ENCODE peak calls at places on chromosomes 6 and 20, in seven cellular contexts. D is globus pallidus; U is NCI-H2029; O is trophoblast cell; K is activated T-helper 9 cell treated with anti-CD3 and anti-CD28 coated beads, Interleukin-2, amount 50 U/mL, for 16 hours; V is nephron progenitor cell; F is heart right ventricle. Q is an unnamed sample.

GRCh38 chr6:70270287-70271005 is 32.4 kb downstream of the COL9A1 start:
- DNase-seq in F (no peak), K (no peak), V (peak), U (no peak), O (no peak), D (no peak), Q (no peak)

GRCh38 chr6:109610555-109610954 is 80.4 kb downstream of the AK9 start:
- DNase-seq in D (no peak), V (no peak), U (no peak), F (no peak), K (no peak), O (no peak), Q (no peak)

GRCh38 chr20:36439040-36439730 is 102.1 kb upstream of the MYL9 start:
- DNase-seq in V (peak), D (peak), F (peak), K (peak), U (peak), O (peak), Q (peak)

GRCh38 chr20:8139899-8140298 is 7.8 kb downstream of the PLCB1 start:
- DNase-seq in V (no peak), U (no peak), O (no peak), D (no peak), F (no peak), K (no peak), Q (no peak)

GRCh38 chr20:45341939-45342862 is 6.0 kb downstream of the SDC4 start:
- DNase-seq in K (no peak), U (peak), O (peak), D (peak), V (peak), F (peak), Q (no peak)

GRCh38 chr6:10578718-10579117 is 57.6 kb downstream of the GCNT2 start:
- DNase-seq in V (no peak), O (no peak), K (no peak), F (no peak), D (no peak), U (no peak), Q (no peak)

GRCh38 chr6:26233608-26234420 is 131.2 kb upstream of the BTN3A2 start:
- DNase-seq in V (no peak), F (peak), O (peak), U (no peak), K (no peak), D (peak), Q (peak)

GRCh38 chr6:84093405-84094049 is 60.0 kb downstream of the MRAP2 start:
- DNase-seq in K (no peak), F (no peak), U (no peak), D (no peak), O (peak), V (no peak), Q (no peak)

GRCh38 chr6:148867851-148868250 is 121.0 kb downstream of the UST start:
- DNase-seq in D (no peak), F (no peak), K (no peak), V (no peak), U (no peak), O (no peak), Q (peak)

GRCh38 chr20:2408111-2408510 is 27.4 kb downstream of the TGM6 start:
- DNase-seq in O (no peak), D (no peak), U (no peak), K (no peak), V (no peak), F (no peak), Q (no peak)

GRCh38 chr6:150627601-150628012 is 27.9 kb downstream of the PLEKHG1 start:
- DNase-seq in V (no peak), D (no peak), O (no peak), U (no peak), K (no peak), F (no peak), Q (no peak)

Q was measured in activated naive CD4-positive, alpha-beta T cell treated with anti-CD3 and anti-CD28 coated beads for 36 hours.